ENCODE peak calls at places on chromosome 5, in six cellular contexts. One of them, this sample, is unnamed.
A peak's percentile ranks its signal among the peaks of the same experiment; 100 is the strongest.

GRCh38 chr5:106454651-106455415 is 1215.9 kb downstream of the EFNA5 start:
- DNase-seq in GM23248: peak; percentile 0
- DNase-seq in HuH-7: peak; percentile 1
- DNase-seq in AG10803: peak; percentile 1
- DNase-seq in nephron progenitor cell: peak; percentile 28
- DNase-seq in ascending aorta: no peak
- DNase-seq in this sample: peak; percentile 5

GRCh38 chr5:150457562-150458240 is 8.2 kb upstream of the RPS14 start:
- DNase-seq in GM23248: no peak
- DNase-seq in HuH-7: no peak
- DNase-seq in AG10803: no peak
- DNase-seq in nephron progenitor cell: no peak
- DNase-seq in ascending aorta: no peak
- DNase-seq in this sample: no peak

GRCh38 chr5:61450170-61450815 is 118.2 kb downstream of the ZSWIM6 start:
- DNase-seq in GM23248: peak; percentile 91
- DNase-seq in HuH-7: no peak
- DNase-seq in AG10803: peak; percentile 96
- DNase-seq in nephron progenitor cell: no peak
- DNase-seq in ascending aorta: peak; percentile 65
- DNase-seq in this sample: peak; percentile 88

GRCh38 chr5:39569857-39570256 is 145.1 kb upstream of the DAB2 start:
- DNase-seq in GM23248: no peak
- DNase-seq in HuH-7: no peak
- DNase-seq in AG10803: no peak
- DNase-seq in nephron progenitor cell: no peak
- DNase-seq in ascending aorta: no peak
- DNase-seq in this sample: no peak

GRCh38 chr5:141349917-141350619 is at the start of gene PCDHGB1:
- DNase-seq in GM23248: peak; percentile 62
- DNase-seq in HuH-7: peak; percentile 87
- DNase-seq in AG10803: peak; percentile 69
- DNase-seq in nephron progenitor cell: peak; percentile 38
- DNase-seq in ascending aorta: no peak
- DNase-seq in this sample: peak; percentile 35

GRCh38 chr5:149957855-149958254 is 2.7 kb upstream of the SLC26A2 start:
- DNase-seq in GM23248: no peak
- DNase-seq in HuH-7: no peak
- DNase-seq in AG10803: no peak
- DNase-seq in nephron progenitor cell: peak; percentile 20
- DNase-seq in ascending aorta: no peak
- DNase-seq in this sample: no peak

GRCh38 chr5:80835128-80835527 is 125.0 kb upstream of the RASGRF2 start:
- DNase-seq in GM23248: no peak
- DNase-seq in HuH-7: no peak
- DNase-seq in AG10803: no peak
- DNase-seq in nephron progenitor cell: no peak
- DNase-seq in ascending aorta: no peak
- DNase-seq in this sample: no peak

GRCh38 chr5:95083606-95084005 is 201.3 kb downstream of the MCTP1 start:
- DNase-seq in GM23248: no peak
- DNase-seq in HuH-7: no peak
- DNase-seq in AG10803: no peak
- DNase-seq in nephron progenitor cell: no peak
- DNase-seq in ascending aorta: no peak
- DNase-seq in this sample: no peak

GRCh38 chr5:179879003-179879689 is 20.5 kb upstream of the MRNIP start:
- DNase-seq in GM23248: no peak
- DNase-seq in HuH-7: no peak
- DNase-seq in AG10803: no peak
- DNase-seq in nephron progenitor cell: no peak
- DNase-seq in ascending aorta: no peak
- DNase-seq in this sample: no peak

GRCh38 chr5:180777475-180777874 is 25.1 kb downstream of the MGAT1 start:
- DNase-seq in GM23248: no peak
- DNase-seq in HuH-7: no peak
- DNase-seq in AG10803: no peak
- DNase-seq in nephron progenitor cell: no peak
- DNase-seq in ascending aorta: no peak
- DNase-seq in this sample: no peak

This sample was measured in fibroblast of gingiva.